ENCODE peak calls at places on chromosomes 1 and 21, in five cellular contexts. E, D, F, Q and B are unnamed samples.

GRCh38 chr1:165686121-165686970 is 12.0 kb downstream of the ALDH9A1 start:
- DNase-seq in E (no peak), D (no peak), F (no peak), Q (no peak), B (peak; percentile 69)

GRCh38 chr1:84892657-84893618 is at the start of gene LPAR3:
- DNase-seq in E (peak; percentile 67), D (peak; percentile 85), F (no peak), Q (peak; percentile 28), B (peak; percentile 86)

GRCh38 chr1:34407140-34407539 is 230.4 kb downstream of the C1orf94 start:
- DNase-seq in E (no peak), D (peak; percentile 8), F (no peak), Q (no peak), B (no peak)

GRCh38 chr1:172408958-172409357 is 11.5 kb upstream of the C1orf105 start:
- DNase-seq in E (no peak), D (no peak), F (peak; percentile 51), Q (no peak), B (no peak)

GRCh38 chr1:24362982-24363614 is 43.9 kb downstream of the GRHL3 start:
- DNase-seq in E (no peak), D (no peak), F (peak; percentile 94), Q (peak; percentile 73), B (no peak)

GRCh38 chr1:153404086-153404635 is 12.2 kb upstream of the S100A7A start:
- DNase-seq in E (no peak), D (peak; percentile 6), F (no peak), Q (no peak), B (peak; percentile 4)

GRCh38 chr21:40846057-40846456 is 901 bp downstream of the DSCAM start:
- DNase-seq in E (no peak), D (no peak), F (no peak), Q (no peak), B (no peak)

GRCh38 chr1:2044510-2045319 is 5.5 kb upstream of the PRKCZ start:
- DNase-seq in E (peak; percentile 72), D (peak; percentile 92), F (peak; percentile 4), Q (peak; percentile 42), B (peak; percentile 52)

GRCh38 chr1:64006276-64007051 is 197.0 kb upstream of the UBE2U start:
- DNase-seq in E (no peak), D (no peak), F (peak; percentile 80), Q (peak; percentile 65), B (peak; percentile 70)

GRCh38 chr21:39048574-39048973 is 134.7 kb downstream of the PSMG1 start:
- DNase-seq in E (no peak), D (no peak), F (peak; percentile 19), Q (peak; percentile 39), B (no peak)

GRCh38 chr1:23163395-23163794 is 5.3 kb downstream of the LUZP1 start:
- DNase-seq in E (no peak), D (no peak), F (no peak), Q (no peak), B (no peak)

GRCh38 chr1:33237579-33237978 is 18.7 kb upstream of the ZNF362 start:
- DNase-seq in E (no peak), D (no peak), F (no peak), Q (no peak), B (no peak)

GRCh38 chr1:160726114-160726497 is 12.9 kb upstream of the SLAMF7 start:
- DNase-seq in E (no peak), D (no peak), F (no peak), Q (peak; percentile 5), B (no peak)

GRCh38 chr1:38418195-38419030 is 371.8 kb upstream of the POU3F1 start:
- DNase-seq in E (peak; percentile 61), D (no peak), F (no peak), Q (no peak), B (no peak)

GRCh38 chr21:38455403-38455802 is 42.9 kb downstream of the ERG start:
- DNase-seq in E (no peak), D (no peak), F (no peak), Q (no peak), B (no peak)

GRCh38 chr1:48470506-48470905 is 1.5 kb downstream of the SPATA6 start:
- DNase-seq in E (no peak), D (peak; percentile 44), F (no peak), Q (peak; percentile 18), B (peak; percentile 58)

GRCh38 chr1:93846929-93847810 is 31.8 kb downstream of the DNTTIP2 start:
- DNase-seq in E (peak; percentile 98), D (peak; percentile 90), F (peak; percentile 82), Q (peak; percentile 94), B (peak; percentile 95)

GRCh38 chr1:93844262-93845045 is 34.6 kb downstream of the DNTTIP2 start:
- DNase-seq in E (peak; percentile 54), D (no peak), F (peak; percentile 86), Q (peak; percentile 85), B (peak; percentile 94)

GRCh38 chr1:93847811-93848288 is 31.2 kb downstream of the DNTTIP2 start:
- DNase-seq in E (peak; percentile 59), D (peak; percentile 79), F (peak; percentile 60), Q (peak; percentile 86), B (peak; percentile 90)

GRCh38 chr1:93846151-93846928 is 32.7 kb downstream of the DNTTIP2 start:
- DNase-seq in E (peak; percentile 69), D (peak; percentile 91), F (peak; percentile 74), Q (no peak), B (peak; percentile 91)

DNA sequence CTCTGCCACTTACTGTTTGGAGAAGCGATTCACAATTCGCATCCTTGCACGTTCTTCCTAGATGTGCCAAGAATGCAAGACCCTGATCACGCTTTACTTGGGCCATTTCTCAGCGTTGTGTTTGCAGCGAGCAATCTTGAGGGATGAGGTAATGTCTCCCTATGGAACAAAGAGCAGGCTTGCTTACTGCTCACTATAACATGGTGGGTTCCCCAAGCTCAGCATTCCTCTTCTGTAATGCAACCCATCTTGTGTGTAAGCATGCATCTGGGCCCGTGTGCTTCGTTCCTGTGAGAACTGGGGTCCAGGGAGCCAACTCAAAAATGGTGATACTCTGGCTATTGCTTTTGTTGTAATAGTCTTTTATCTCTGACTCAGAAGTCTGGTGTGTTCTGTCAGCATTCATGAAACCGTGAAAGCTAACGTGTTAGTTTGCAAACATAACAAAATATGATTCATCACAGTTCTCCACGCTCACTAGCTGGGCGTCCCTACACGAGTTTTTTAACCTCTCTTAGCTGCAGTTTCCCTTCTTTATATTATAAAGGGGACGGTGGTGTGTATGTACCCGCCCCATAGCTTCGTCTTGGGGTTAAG is 33.4 kb downstream of the DNTTIP2 start:
- DNase-seq in E (peak; percentile 15), D (no peak), F (peak; percentile 94), Q (peak; percentile 95), B (peak; percentile 96)
- H2BK15ac ChIP-seq in E (no peak overlapping the region), D (no peak overlapping the region), F (peak overlapping the region; percentile 4), Q (no peak overlapping the region), B (no peak overlapping the region)

GRCh38 chr21:44515359-44516165 is 24.4 kb downstream of the KRTAP10-1 start:
- DNase-seq in E (no peak), D (no peak), F (no peak), Q (no peak), B (no peak)

GRCh38 chr21:44518684-44519083 is 21.3 kb downstream of the KRTAP10-1 start:
- DNase-seq in E (no peak), D (no peak), F (no peak), Q (no peak), B (no peak)

GRCh38 chr21:44516342-44516741 is 23.7 kb downstream of the KRTAP10-1 start:
- DNase-seq in E (no peak), D (no peak), F (no peak), Q (no peak), B (no peak)

GRCh38 chr21:44516828-44517174 is 23.2 kb downstream of the KRTAP10-1 start:
- DNase-seq in E (no peak), D (no peak), F (no peak), Q (no peak), B (no peak)

GRCh38 chr21:44517175-44517899 is 22.7 kb downstream of the KRTAP10-1 start:
- DNase-seq in E (no peak), D (no peak), F (peak; percentile 29), Q (no peak), B (peak; percentile 85)
- H3K4me3 ChIP-seq in E (no peak overlapping the region), D (no peak overlapping the region), F (no peak overlapping the region), Q (no peak overlapping the region), B (no peak overlapping the region)

GRCh38 chr1:230869499-230869898 is 1.2 kb upstream of the C1orf198 start:
- DNase-seq in E (no peak), D (no peak), F (peak; percentile 71), Q (peak; percentile 46), B (no peak)

GRCh38 chr1:230867119-230867902 is 1.0 kb downstream of the C1orf198 start:
- DNase-seq in E (no peak), D (no peak), F (no peak), Q (peak; percentile 47), B (no peak)

GRCh38 chr1:230867903-230868735 is at the start of gene C1orf198:
- DNase-seq in E (peak; percentile 76), D (peak; percentile 89), F (no peak), Q (peak; percentile 61), B (peak; percentile 71)

GRCh38 chr1:230870916-230871315 is 2.6 kb upstream of the C1orf198 start:
- DNase-seq in E (no peak), D (no peak), F (no peak), Q (no peak), B (no peak)

GRCh38 chr1:230868736-230869385 is 540 bp upstream of the C1orf198 start:
- DNase-seq in E (peak; percentile 79), D (peak; percentile 81), F (no peak), Q (peak; percentile 63), B (peak; percentile 82)
- H2BK15ac ChIP-seq in E (peak overlapping the region; percentile 79), D (no peak overlapping the region), F (peak overlapping the region; percentile 72), Q (peak overlapping the region; percentile 100), B (no peak overlapping the region)

DNA sequence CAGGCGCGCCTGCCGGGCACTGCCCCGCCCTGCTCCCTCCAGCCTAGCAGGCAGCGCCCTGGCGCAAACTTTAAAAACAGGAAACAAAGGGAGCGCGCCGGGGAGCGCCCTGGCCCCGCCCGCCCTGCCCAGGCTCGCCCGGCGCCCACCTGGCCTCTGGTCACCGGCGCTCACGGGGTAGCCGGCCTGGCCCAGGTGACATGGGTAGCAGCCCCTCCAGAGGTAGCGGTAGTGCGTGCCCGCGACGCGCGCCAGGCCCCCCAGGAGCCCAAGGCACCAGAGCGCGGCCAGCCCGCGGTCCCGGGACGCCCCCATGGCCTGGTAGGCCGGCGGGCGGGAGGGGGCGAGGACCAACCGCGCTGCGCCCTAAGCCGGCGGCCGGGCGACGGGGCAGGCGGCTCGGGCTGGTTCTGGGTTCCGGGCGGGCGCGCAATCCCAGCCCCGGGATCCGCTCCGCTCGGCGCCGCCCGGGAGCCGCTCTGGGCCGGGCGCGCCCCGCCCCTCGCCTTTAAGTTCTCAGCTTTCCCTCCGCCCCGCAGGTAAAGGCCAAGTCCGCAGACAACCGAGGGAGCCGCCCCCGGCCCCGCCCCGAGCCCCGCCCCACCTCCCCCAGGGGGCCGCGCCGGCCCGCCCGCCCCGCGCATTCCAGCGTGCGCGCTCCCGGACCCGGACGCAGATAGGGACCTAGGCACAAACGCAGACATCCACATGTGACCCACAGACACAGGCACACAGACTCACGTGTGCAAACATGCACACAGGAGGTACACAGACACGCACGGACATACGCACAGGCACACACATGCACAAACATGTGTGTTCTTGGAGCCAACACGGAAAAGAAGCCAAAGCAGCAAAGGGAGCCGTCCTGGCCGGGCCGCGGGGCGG is 76.7 kb downstream of the ARHGEF16 start:
- DNase-seq in E (peak; percentile 71), D (peak; percentile 83), F (peak; percentile 19), Q (no peak), B (peak; percentile 93)
- H3K4me3 ChIP-seq in E (peak overlapping the region; percentile 76), D (peak overlapping the region; percentile 57), F (peak overlapping the region; percentile 66), Q (peak overlapping the region; percentile 80), B (peak overlapping the region; percentile 59)